ENCODE peak calls at places on chromosomes 1 and 21, in five cellular contexts. Z, N, T, H and L are unnamed samples. For H3K4me1, the result is how much of the 10 kb centered on the place peaks cover.

GRCh38 chr1:178512566-178513277 is at the start of gene TEX35:
- DNase-seq in Z (no peak), N (no peak), T (peak), H (no peak), L (peak)

GRCh38 chr1:54405894-54406293 is 300 bp downstream of the SSBP3 start:
- DNase-seq in Z (no peak), N (no peak), T (peak), H (no peak), L (no peak)

GRCh38 chr1:206524739-206525364 is 17.5 kb downstream of the RASSF5 start:
- DNase-seq in Z (no peak), N (no peak), T (no peak), H (no peak), L (peak)

GRCh38 chr1:110746644-110747259 is 72.0 kb upstream of the KCNA3 start:
- DNase-seq in Z (no peak), N (peak), T (no peak), H (peak), L (no peak)

GRCh38 chr1:178124115-178124514 is 30.2 kb downstream of the RASAL2 start:
- DNase-seq in Z (no peak), N (no peak), T (no peak), H (no peak), L (no peak)

GRCh38 chr21:36065497-36066036 is 4.3 kb upstream of the CBR1 start:
- DNase-seq in Z (no peak), N (no peak), T (no peak), H (peak), L (no peak)

GRCh38 chr1:17075470-17076255 is 21.8 kb upstream of the SDHB start:
- DNase-seq in Z (peak), N (no peak), T (no peak), H (no peak), L (no peak)

GRCh38 chr1:1063945-1064831 is 9.9 kb downstream of the RNF223 start:
- DNase-seq in Z (peak), N (peak), T (no peak), H (peak), L (no peak)

GRCh38 chr1:112744019-112744578 is 29.0 kb upstream of the PPM1J start:
- DNase-seq in Z (no peak), N (no peak), T (no peak), H (peak), L (no peak)

GRCh38 chr1:40663324-40664166 is 1.9 kb downstream of the RIMS3 start:
- DNase-seq in Z (no peak), N (no peak), T (no peak), H (no peak), L (no peak)

GRCh38 chr21:16608209-16608830 is 878.5 kb downstream of the USP25 start:
- DNase-seq in Z (no peak), N (no peak), T (no peak), H (no peak), L (no peak)

GRCh38 chr1:201985355-201985754 is 2.9 kb downstream of the RNPEP start:
- DNase-seq in Z (no peak), N (no peak), T (no peak), H (no peak), L (no peak)

GRCh38 chr21:29938968-29939858 is 583 bp downstream of the GRIK1 start:
- DNase-seq in Z (no peak), N (no peak), T (peak), H (no peak), L (peak)

GRCh38 chr1:27350673-27351540 is 9.1 kb downstream of the SYTL1 start:
- DNase-seq in Z (no peak), N (peak), T (no peak), H (no peak), L (no peak)

GRCh38 chr1:218553197-218553596 is 208.1 kb downstream of the TGFB2 start:
- DNase-seq in Z (no peak), N (no peak), T (no peak), H (no peak), L (no peak)

GRCh38 chr1:179080866-179081695 is 789 bp upstream of the TOR3A start:
- DNase-seq in Z (no peak), N (no peak), T (peak), H (no peak), L (no peak)

GRCh38 chr1:26696645-26697440 is 1.0 kb downstream of the ARID1A start:
- DNase-seq in Z (no peak), N (peak), T (peak), H (no peak), L (peak)

GRCh38 chr1:46400398-46400797 is 6.3 kb downstream of the FAAH start:
- DNase-seq in Z (no peak), N (no peak), T (no peak), H (no peak), L (peak)

GRCh38 chr1:61183471-61184034 is 101.2 kb downstream of the NFIA start:
- DNase-seq in Z (no peak), N (no peak), T (peak), H (peak), L (peak)

GRCh38 chr1:61184035-61184713 is 101.8 kb downstream of the NFIA start:
- DNase-seq in Z (peak), N (peak), T (peak), H (peak), L (peak)

GRCh38 chr1:61182049-61182448 is 99.7 kb downstream of the NFIA start:
- DNase-seq in Z (peak), N (no peak), T (no peak), H (peak), L (no peak)

GRCh38 chr1:61186753-61187152 is 104.4 kb downstream of the NFIA start:
- DNase-seq in Z (no peak), N (no peak), T (no peak), H (no peak), L (no peak)

GRCh38 chr1:61184714-61185106 is 102.3 kb downstream of the NFIA start:
- DNase-seq in Z (no peak), N (no peak), T (no peak), H (no peak), L (no peak)
- H3K4me1 ChIP-seq in Z (under half), N (half or more), T (under half), H (under half), L (under half)

GRCh38 chr1:228860911-228861829 is 125.9 kb downstream of the RHOU start:
- DNase-seq in Z (peak), N (no peak), T (no peak), H (no peak), L (no peak)
- H3K4me1 ChIP-seq in Z (half or more), N (under half), T (under half), H (under half), L (under half)

GRCh38 chr1:204320413-204320812 is 39.3 kb downstream of the PLEKHA6 start:
- DNase-seq in Z (no peak), N (no peak), T (no peak), H (no peak), L (no peak)

GRCh38 chr1:204321051-204321450 is 38.7 kb downstream of the PLEKHA6 start:
- DNase-seq in Z (no peak), N (no peak), T (no peak), H (no peak), L (no peak)

GRCh38 chr1:204319027-204319426 is 40.7 kb downstream of the PLEKHA6 start:
- DNase-seq in Z (no peak), N (no peak), T (no peak), H (no peak), L (no peak)

GRCh38 chr1:204318324-204318723 is 41.4 kb downstream of the PLEKHA6 start:
- DNase-seq in Z (no peak), N (no peak), T (no peak), H (no peak), L (no peak)

GRCh38 chr1:204319462-204319861 is 40.3 kb downstream of the PLEKHA6 start:
- DNase-seq in Z (peak), N (no peak), T (no peak), H (peak), L (no peak)
- H3K4me1 ChIP-seq in Z (half or more), N (under half), T (under half), H (under half), L (under half)

DNA sequence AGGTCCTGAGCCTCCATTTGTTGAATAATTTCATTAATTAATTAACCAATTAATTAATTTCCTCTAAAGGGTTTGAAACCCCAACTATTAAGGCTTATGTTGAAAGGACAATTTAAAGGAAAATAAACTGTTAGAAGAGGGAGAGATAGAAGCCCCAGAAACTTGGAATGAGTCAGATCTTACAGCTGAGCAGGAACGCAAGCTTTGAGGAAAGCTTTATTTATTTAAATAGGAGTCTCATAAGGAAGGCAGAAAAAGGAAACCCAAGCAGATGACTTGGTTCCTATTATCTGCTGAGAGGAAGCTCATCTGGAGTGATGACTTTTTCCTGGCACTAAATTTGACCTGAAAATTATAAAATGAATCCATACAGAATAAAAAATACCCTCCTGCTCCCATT is 105.1 kb downstream of the ROR1 start:
- DNase-seq in Z (no peak), N (no peak), T (no peak), H (no peak), L (no peak)
- H3K4me1 ChIP-seq in Z (under half), N (under half), T (under half), H (under half), L (half or more)

GRCh38 chr21:41924355-41924754 is 29.5 kb downstream of the C2CD2 start:
- DNase-seq in Z (no peak), N (no peak), T (no peak), H (no peak), L (peak)

GRCh38 chr21:41927727-41928409 is 25.9 kb downstream of the C2CD2 start:
- DNase-seq in Z (no peak), N (no peak), T (no peak), H (no peak), L (peak)

GRCh38 chr21:41926807-41927171 is 27.0 kb downstream of the C2CD2 start:
- DNase-seq in Z (no peak), N (no peak), T (no peak), H (no peak), L (peak)

GRCh38 chr21:41923641-41924342 is 30.0 kb downstream of the C2CD2 start:
- DNase-seq in Z (no peak), N (peak), T (no peak), H (no peak), L (peak)

GRCh38 chr21:41926068-41926806 is 27.6 kb downstream of the C2CD2 start:
- DNase-seq in Z (no peak), N (no peak), T (no peak), H (peak), L (peak)
- H3K4me1 ChIP-seq in Z (under half), N (under half), T (under half), H (under half), L (under half)

DNA sequence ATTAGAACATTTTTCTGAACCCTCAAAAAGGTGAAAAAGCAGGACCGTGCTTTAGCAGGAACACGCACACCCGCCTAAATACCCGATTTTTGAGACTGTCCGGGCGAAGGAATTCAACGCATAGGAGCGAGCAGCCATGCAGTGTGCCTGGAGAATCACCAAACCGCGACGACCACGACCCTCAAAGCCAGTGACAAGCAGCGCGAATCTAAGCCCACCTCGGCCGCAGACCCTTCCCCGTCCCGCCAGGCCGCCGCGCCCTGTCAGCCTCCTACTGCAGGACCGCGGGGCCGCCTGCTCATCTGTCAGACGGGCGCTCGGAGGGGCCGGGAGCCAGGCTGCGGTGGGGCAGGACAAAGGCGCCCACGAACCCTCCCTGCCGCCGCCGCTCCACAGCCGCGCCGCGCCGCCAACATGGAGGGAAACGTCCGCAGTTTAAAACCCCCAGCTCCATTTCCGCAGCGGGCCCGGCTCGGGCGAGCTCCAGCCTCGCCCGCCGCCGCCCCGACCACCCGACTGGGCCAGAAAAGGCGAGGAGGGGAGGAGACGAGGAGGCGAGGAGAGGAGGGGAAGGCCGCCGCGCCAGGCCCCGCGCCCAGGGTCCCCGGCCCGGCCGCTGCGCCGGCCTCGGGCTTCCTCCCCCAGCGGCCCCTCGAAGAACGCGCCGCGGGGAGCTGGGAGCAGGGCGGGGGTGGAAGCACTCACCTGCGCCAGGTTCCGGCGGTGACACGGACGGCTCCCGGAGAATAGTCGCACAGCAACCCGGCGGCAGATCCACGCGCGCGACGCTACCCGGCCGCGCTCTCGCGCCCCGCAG is at the start of gene LBR:
- DNase-seq in Z (no peak), N (peak), T (peak), H (no peak), L (peak)
- H3K4me1 ChIP-seq in Z (under half), N (under half), T (under half), H (under half), L (under half)

DNA sequence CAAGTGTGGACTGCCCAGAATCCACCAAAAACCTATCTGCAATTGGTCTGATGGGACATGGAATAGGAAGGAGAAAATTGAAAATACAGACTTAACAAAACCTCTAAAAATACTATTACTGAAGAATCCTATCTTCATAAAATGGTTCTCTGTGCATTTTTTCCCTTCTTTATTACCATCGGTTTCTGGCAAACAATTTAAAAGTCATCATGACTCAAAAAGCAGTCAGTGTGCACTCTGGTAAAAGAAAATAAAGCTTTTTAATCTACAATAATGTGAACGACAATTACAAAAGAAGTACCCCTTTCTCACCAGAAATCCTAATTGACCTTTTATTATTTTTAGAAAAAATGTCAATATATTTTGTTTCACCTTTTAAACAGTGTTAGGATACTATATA is 186.3 kb downstream of the TPR start:
- DNase-seq in Z (no peak), N (no peak), T (no peak), H (no peak), L (no peak)
- H3K4me1 ChIP-seq in Z (under half), N (under half), T (under half), H (under half), L (under half)

DNA sequence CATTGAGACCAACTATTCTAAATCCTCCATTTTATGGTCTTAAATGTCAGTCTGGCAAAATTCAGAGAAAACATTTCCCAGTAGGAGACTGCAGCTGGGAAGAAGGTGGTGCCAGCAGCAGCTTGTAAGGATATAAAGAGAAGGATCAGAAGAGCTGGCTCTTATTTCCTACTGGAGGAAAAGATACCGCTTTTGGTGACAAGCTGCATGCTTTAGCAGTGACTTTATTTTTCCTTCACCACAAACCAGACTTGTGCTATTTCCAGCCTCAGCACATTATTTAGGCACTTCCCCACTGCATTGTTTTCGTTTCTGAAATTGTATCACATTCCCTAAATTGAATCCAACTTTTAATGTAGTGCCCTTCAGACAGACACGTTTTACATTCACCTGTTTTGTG is 28.4 kb downstream of the RNF11 start:
- DNase-seq in Z (no peak), N (no peak), T (no peak), H (peak), L (no peak)
- H3K4me1 ChIP-seq in Z (under half), N (half or more), T (under half), H (half or more), L (half or more)